ENCODE peak calls at places on chromosomes 3 and 15, in six cellular contexts. One of them, this sample, is unnamed. For H3K9me3, the result is how much of the 10 kb centered on the place peaks cover.

GRCh38 chr3:73480187-73480672 is 144.5 kb downstream of the PDZRN3 start:
- DNase-seq in adrenal gland: no peak
- DNase-seq in CD4-positive, alpha-beta T cell: no peak
- DNase-seq in hepatocyte: no peak
- DNase-seq in cardiac muscle cell: peak
- DNase-seq in pancreas: no peak
- DNase-seq in this sample: no peak

GRCh38 chr3:112089956-112090898 is 4.0 kb downstream of the C3orf52 start:
- DNase-seq in adrenal gland: no peak
- DNase-seq in CD4-positive, alpha-beta T cell: no peak
- DNase-seq in hepatocyte: peak
- DNase-seq in cardiac muscle cell: no peak
- DNase-seq in pancreas: no peak
- DNase-seq in this sample: no peak

GRCh38 chr3:23161896-23162570 is 41.1 kb upstream of the UBE2E2 start:
- DNase-seq in adrenal gland: no peak
- DNase-seq in CD4-positive, alpha-beta T cell: no peak
- DNase-seq in hepatocyte: no peak
- DNase-seq in cardiac muscle cell: no peak
- DNase-seq in pancreas: no peak
- DNase-seq in this sample: peak

GRCh38 chr15:68488966-68489365 is 57.0 kb upstream of the ITGA11 start:
- DNase-seq in adrenal gland: no peak
- DNase-seq in CD4-positive, alpha-beta T cell: no peak
- DNase-seq in hepatocyte: no peak
- DNase-seq in cardiac muscle cell: no peak
- DNase-seq in pancreas: no peak
- DNase-seq in this sample: peak

GRCh38 chr3:19816631-19817030 is 117.4 kb downstream of the EFHB start:
- DNase-seq in adrenal gland: no peak
- DNase-seq in CD4-positive, alpha-beta T cell: no peak
- DNase-seq in hepatocyte: no peak
- DNase-seq in cardiac muscle cell: no peak
- DNase-seq in pancreas: no peak
- DNase-seq in this sample: no peak

GRCh38 chr3:10169000-10169496 is 4.3 kb downstream of the IRAK2 start:
- DNase-seq in adrenal gland: no peak
- DNase-seq in CD4-positive, alpha-beta T cell: no peak
- DNase-seq in hepatocyte: no peak
- DNase-seq in cardiac muscle cell: no peak
- DNase-seq in pancreas: no peak
- DNase-seq in this sample: no peak

GRCh38 chr3:176623751-176624150 is 573.5 kb downstream of the TBL1XR1 start:
- DNase-seq in adrenal gland: no peak
- DNase-seq in CD4-positive, alpha-beta T cell: no peak
- DNase-seq in hepatocyte: no peak
- DNase-seq in cardiac muscle cell: no peak
- DNase-seq in pancreas: no peak
- DNase-seq in this sample: no peak

GRCh38 chr15:38879909-38880471 is 315.4 kb upstream of the RASGRP1 start:
- DNase-seq in adrenal gland: peak
- DNase-seq in CD4-positive, alpha-beta T cell: no peak
- DNase-seq in hepatocyte: no peak
- DNase-seq in cardiac muscle cell: peak
- DNase-seq in pancreas: no peak
- DNase-seq in this sample: no peak

GRCh38 chr3:60610441-60611112 is 640.7 kb downstream of the FHIT start:
- DNase-seq in adrenal gland: no peak
- DNase-seq in CD4-positive, alpha-beta T cell: no peak
- DNase-seq in hepatocyte: peak
- DNase-seq in cardiac muscle cell: peak
- DNase-seq in pancreas: peak
- DNase-seq in this sample: peak

GRCh38 chr3:23826382-23827061 is 20.8 kb downstream of the UBE2E1 start:
- DNase-seq in adrenal gland: peak
- DNase-seq in CD4-positive, alpha-beta T cell: no peak
- DNase-seq in hepatocyte: no peak
- DNase-seq in cardiac muscle cell: no peak
- DNase-seq in pancreas: peak
- DNase-seq in this sample: peak

GRCh38 chr3:79005084-79005483 is 762.7 kb downstream of the ROBO1 start:
- DNase-seq in adrenal gland: no peak
- DNase-seq in CD4-positive, alpha-beta T cell: no peak
- DNase-seq in hepatocyte: no peak
- DNase-seq in cardiac muscle cell: no peak
- DNase-seq in pancreas: no peak
- DNase-seq in this sample: peak

GRCh38 chr15:27674826-27675225 is 424.3 kb downstream of the OCA2 start:
- DNase-seq in adrenal gland: no peak
- DNase-seq in CD4-positive, alpha-beta T cell: no peak
- DNase-seq in hepatocyte: no peak
- DNase-seq in cardiac muscle cell: no peak
- DNase-seq in pancreas: no peak
- DNase-seq in this sample: no peak
- H3K9me3 ChIP-seq in adrenal gland: under half
- H3K9me3 ChIP-seq in CD4-positive, alpha-beta T cell: under half
- H3K9me3 ChIP-seq in hepatocyte: under half
- H3K9me3 ChIP-seq in cardiac muscle cell: under half
- H3K9me3 ChIP-seq in pancreas: under half
- H3K9me3 ChIP-seq in this sample: under half

GRCh38 chr3:45682311-45682710 is 6.9 kb upstream of the SACM1L start:
- DNase-seq in adrenal gland: no peak
- DNase-seq in CD4-positive, alpha-beta T cell: no peak
- DNase-seq in hepatocyte: no peak
- DNase-seq in cardiac muscle cell: no peak
- DNase-seq in pancreas: no peak
- DNase-seq in this sample: no peak

GRCh38 chr3:45684327-45684892 is 4.8 kb upstream of the SACM1L start:
- DNase-seq in adrenal gland: no peak
- DNase-seq in CD4-positive, alpha-beta T cell: no peak
- DNase-seq in hepatocyte: no peak
- DNase-seq in cardiac muscle cell: no peak
- DNase-seq in pancreas: no peak
- DNase-seq in this sample: no peak

GRCh38 chr3:45681846-45682245 is 7.3 kb upstream of the SACM1L start:
- DNase-seq in adrenal gland: no peak
- DNase-seq in CD4-positive, alpha-beta T cell: no peak
- DNase-seq in hepatocyte: no peak
- DNase-seq in cardiac muscle cell: no peak
- DNase-seq in pancreas: no peak
- DNase-seq in this sample: no peak

GRCh38 chr3:45683417-45684326 is 5.5 kb upstream of the SACM1L start:
- DNase-seq in adrenal gland: no peak
- DNase-seq in CD4-positive, alpha-beta T cell: no peak
- DNase-seq in hepatocyte: no peak
- DNase-seq in cardiac muscle cell: no peak
- DNase-seq in pancreas: no peak
- DNase-seq in this sample: peak

DNA sequence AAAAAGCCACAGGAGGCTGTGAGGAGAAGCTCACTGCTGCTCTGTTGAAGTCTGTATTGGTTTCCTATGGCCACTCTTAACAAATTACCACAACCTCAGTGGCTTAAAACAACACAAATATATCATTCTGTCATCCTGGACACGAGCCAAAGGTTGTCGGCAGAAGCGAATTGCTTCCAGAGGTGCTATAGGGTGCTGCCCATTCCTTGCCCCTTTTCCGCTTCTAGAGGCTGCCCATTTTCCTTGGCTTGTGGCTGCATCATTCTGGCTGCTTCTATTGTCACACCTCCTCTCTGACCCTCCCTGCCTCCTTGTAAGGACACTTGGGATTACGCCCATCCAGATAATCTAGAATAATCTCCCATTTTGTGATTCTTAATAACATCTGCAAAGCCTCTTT is 6.4 kb upstream of the SACM1L start:
- DNase-seq in adrenal gland: no peak
- DNase-seq in CD4-positive, alpha-beta T cell: no peak
- DNase-seq in hepatocyte: no peak
- DNase-seq in cardiac muscle cell: no peak
- DNase-seq in pancreas: no peak
- DNase-seq in this sample: no peak
- H3K27ac ChIP-seq in adrenal gland: no peak
- H3K27ac ChIP-seq in CD4-positive, alpha-beta T cell: no peak
- H3K27ac ChIP-seq in hepatocyte: no peak
- H3K27ac ChIP-seq in cardiac muscle cell: no peak
- H3K27ac ChIP-seq in pancreas: no peak
- H3K27ac ChIP-seq in this sample: no peak

DNA sequence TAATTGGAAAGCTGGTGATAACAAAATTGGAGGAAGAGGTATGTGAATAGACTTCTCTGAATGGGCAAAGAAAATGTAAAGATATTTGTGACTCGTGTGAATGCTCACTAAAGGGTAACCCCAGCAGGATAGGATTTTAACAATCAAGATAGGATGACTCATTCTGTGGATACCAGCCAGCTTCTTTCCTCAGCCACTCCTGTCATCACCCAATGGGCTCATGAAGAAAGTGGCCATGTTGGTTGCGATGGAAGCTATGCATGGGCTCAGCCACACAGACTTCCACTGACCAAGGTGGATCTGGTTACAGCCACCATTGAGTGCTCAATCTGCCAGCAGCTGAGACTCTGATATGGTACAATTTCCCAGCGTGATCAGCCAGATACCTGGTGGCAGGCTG is 40.9 kb downstream of the STRIT1 start:
- DNase-seq in adrenal gland: no peak
- DNase-seq in CD4-positive, alpha-beta T cell: no peak
- DNase-seq in hepatocyte: no peak
- DNase-seq in cardiac muscle cell: peak
- DNase-seq in pancreas: no peak
- DNase-seq in this sample: no peak
- H3K9me3 ChIP-seq in adrenal gland: under half
- H3K9me3 ChIP-seq in CD4-positive, alpha-beta T cell: under half
- H3K9me3 ChIP-seq in hepatocyte: under half
- H3K9me3 ChIP-seq in cardiac muscle cell: under half
- H3K9me3 ChIP-seq in pancreas: under half
- H3K9me3 ChIP-seq in this sample: under half

GRCh38 chr3:72123908-72124441 is 339.0 kb upstream of the PROK2 start:
- DNase-seq in adrenal gland: peak
- DNase-seq in CD4-positive, alpha-beta T cell: no peak
- DNase-seq in hepatocyte: peak
- DNase-seq in cardiac muscle cell: peak
- DNase-seq in pancreas: peak
- DNase-seq in this sample: peak
- H3K27ac ChIP-seq in adrenal gland: no peak
- H3K27ac ChIP-seq in CD4-positive, alpha-beta T cell: no peak
- H3K27ac ChIP-seq in hepatocyte: peak
- H3K27ac ChIP-seq in cardiac muscle cell: no peak
- H3K27ac ChIP-seq in pancreas: no peak
- H3K27ac ChIP-seq in this sample: peak

DNA sequence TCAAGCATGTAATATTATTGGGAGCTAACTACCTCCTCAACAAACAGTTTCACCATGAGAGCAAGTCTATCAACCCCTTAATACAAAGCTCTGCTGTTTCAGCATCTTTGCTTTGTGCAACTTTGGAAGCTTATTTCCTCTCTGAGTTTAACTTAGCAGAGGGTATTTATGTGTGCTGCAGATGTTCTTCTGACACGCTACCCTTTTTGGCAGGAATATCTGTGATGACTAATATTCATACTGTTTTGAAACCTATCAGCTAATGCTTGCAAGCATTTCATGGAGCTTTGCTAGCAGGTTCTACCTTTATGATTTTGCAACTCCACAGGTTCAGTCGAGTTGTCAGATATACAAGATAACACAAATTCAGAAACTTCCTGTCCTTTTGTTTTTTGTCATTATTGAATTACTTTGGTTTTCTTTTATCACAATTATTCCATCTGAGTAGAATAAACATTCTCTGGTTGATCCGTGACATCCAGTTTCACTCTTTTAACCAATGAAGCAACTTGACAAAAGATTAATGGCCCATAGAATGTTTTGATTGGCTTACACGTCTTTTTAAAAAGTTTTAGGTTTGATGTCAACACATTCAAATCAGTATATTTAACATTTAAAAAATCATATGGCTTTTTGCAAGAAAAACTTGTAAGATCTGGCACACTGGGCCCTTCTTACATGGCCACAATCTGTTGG is 1.7 kb upstream of the SLC9A9 start:
- DNase-seq in adrenal gland: no peak
- DNase-seq in CD4-positive, alpha-beta T cell: no peak
- DNase-seq in hepatocyte: peak
- DNase-seq in cardiac muscle cell: peak
- DNase-seq in pancreas: no peak
- DNase-seq in this sample: peak
- H3K9me3 ChIP-seq in adrenal gland: under half
- H3K9me3 ChIP-seq in CD4-positive, alpha-beta T cell: under half
- H3K9me3 ChIP-seq in hepatocyte: under half
- H3K9me3 ChIP-seq in cardiac muscle cell: under half
- H3K9me3 ChIP-seq in pancreas: under half
- H3K9me3 ChIP-seq in this sample: under half

GRCh38 chr3:13037458-13038117 is 35.6 kb downstream of the IQSEC1 start:
- DNase-seq in adrenal gland: no peak
- DNase-seq in CD4-positive, alpha-beta T cell: no peak
- DNase-seq in hepatocyte: no peak
- DNase-seq in cardiac muscle cell: no peak
- DNase-seq in pancreas: no peak
- DNase-seq in this sample: no peak

GRCh38 chr3:13034109-13034800 is 39.0 kb downstream of the IQSEC1 start:
- DNase-seq in adrenal gland: no peak
- DNase-seq in CD4-positive, alpha-beta T cell: no peak
- DNase-seq in hepatocyte: no peak
- DNase-seq in cardiac muscle cell: no peak
- DNase-seq in pancreas: no peak
- DNase-seq in this sample: no peak

GRCh38 chr3:13032206-13032605 is 41.0 kb downstream of the IQSEC1 start:
- DNase-seq in adrenal gland: no peak
- DNase-seq in CD4-positive, alpha-beta T cell: no peak
- DNase-seq in hepatocyte: no peak
- DNase-seq in cardiac muscle cell: no peak
- DNase-seq in pancreas: no peak
- DNase-seq in this sample: no peak

GRCh38 chr3:13031621-13032020 is 41.6 kb downstream of the IQSEC1 start:
- DNase-seq in adrenal gland: no peak
- DNase-seq in CD4-positive, alpha-beta T cell: no peak
- DNase-seq in hepatocyte: no peak
- DNase-seq in cardiac muscle cell: no peak
- DNase-seq in pancreas: no peak
- DNase-seq in this sample: no peak

GRCh38 chr3:13034861-13035260 is 38.4 kb downstream of the IQSEC1 start:
- DNase-seq in adrenal gland: no peak
- DNase-seq in CD4-positive, alpha-beta T cell: no peak
- DNase-seq in hepatocyte: no peak
- DNase-seq in cardiac muscle cell: no peak
- DNase-seq in pancreas: no peak
- DNase-seq in this sample: no peak
- H3K27ac ChIP-seq in adrenal gland: no peak
- H3K27ac ChIP-seq in CD4-positive, alpha-beta T cell: no peak
- H3K27ac ChIP-seq in hepatocyte: no peak
- H3K27ac ChIP-seq in cardiac muscle cell: no peak
- H3K27ac ChIP-seq in pancreas: no peak
- H3K27ac ChIP-seq in this sample: no peak

This sample was measured in astrocyte.